ENCODE peak calls at places on chromosome 20, in seven cellular contexts. L is GM12865, P is AG04450, H is transverse colon, C is B cell, V is A673, W is lower leg skin. B is an unnamed sample.

GRCh38 chr20:37801921-37802320 is 101.0 kb upstream of the VSTM2L start:
- DNase-seq in L (no peak), P (no peak), H (no peak), C (no peak), V (no peak), W (no peak), B (no peak)

GRCh38 chr20:57106030-57106682 is 160.3 kb downstream of the BMP7 start:
- DNase-seq in L (no peak), P (no peak), H (no peak), C (no peak), V (no peak), W (no peak), B (no peak)

GRCh38 chr20:13139459-13140150 is 81.5 kb upstream of the ISM1 start:
- DNase-seq in L (no peak), P (no peak), H (no peak), C (no peak), V (peak; percentile 7), W (no peak), B (no peak)

GRCh38 chr20:25249198-25249931 is 1.5 kb downstream of the PYGB start:
- DNase-seq in L (no peak), P (no peak), H (peak; percentile 2), C (no peak), V (no peak), W (peak; percentile 5), B (no peak)

GRCh38 chr20:57593134-57593886 is 26.9 kb downstream of the ZBP1 start:
- DNase-seq in L (no peak), P (no peak), H (peak; percentile 81), C (no peak), V (no peak), W (no peak), B (no peak)

GRCh38 chr20:10708342-10709185 is 34.8 kb upstream of the JAG1 start:
- DNase-seq in L (no peak), P (peak; percentile 55), H (no peak), C (no peak), V (no peak), W (no peak), B (no peak)

GRCh38 chr20:10280016-10280908 is 61.6 kb downstream of the SNAP25 start:
- DNase-seq in L (no peak), P (no peak), H (no peak), C (no peak), V (peak; percentile 35), W (no peak), B (no peak)

GRCh38 chr20:46333136-46333991 is 25.1 kb upstream of the CDH22 start:
- DNase-seq in L (no peak), P (no peak), H (no peak), C (no peak), V (no peak), W (no peak), B (no peak)

GRCh38 chr20:23114018-23114417 is 27.9 kb upstream of the CD93 start:
- DNase-seq in L (no peak), P (no peak), H (no peak), C (no peak), V (no peak), W (no peak), B (no peak)

GRCh38 chr20:39941235-39941634 is 747.8 kb downstream of the MAFB start:
- DNase-seq in L (no peak), P (no peak), H (no peak), C (no peak), V (no peak), W (no peak), B (no peak)

GRCh38 chr20:14470977-14471642 is 133.7 kb upstream of the FLRT3 start:
- DNase-seq in L (no peak), P (no peak), H (no peak), C (no peak), V (no peak), W (no peak), B (no peak)

GRCh38 chr20:19406371-19406770 is 193.9 kb downstream of the SLC24A3 start:
- DNase-seq in L (no peak), P (no peak), H (no peak), C (no peak), V (no peak), W (no peak), B (no peak)

GRCh38 chr20:45011108-45011526 is 44.8 kb downstream of the STK4 start:
- DNase-seq in L (peak; percentile 45), P (peak; percentile 39), H (peak; percentile 65), C (peak; percentile 54), V (peak; percentile 74), W (no peak), B (peak; percentile 36)

GRCh38 chr20:45343867-45344721 is 4.1 kb downstream of the SDC4 start:
- DNase-seq in L (no peak), P (peak; percentile 71), H (peak; percentile 76), C (no peak), V (peak; percentile 60), W (no peak), B (no peak)

GRCh38 chr20:9203081-9203447 is 134.2 kb downstream of the PLCB4 start:
- DNase-seq in L (no peak), P (no peak), H (no peak), C (no peak), V (no peak), W (no peak), B (no peak)

GRCh38 chr20:2535711-2536561 is 437 bp upstream of the TMC2 start:
- DNase-seq in L (no peak), P (no peak), H (no peak), C (no peak), V (no peak), W (peak; percentile 77), B (no peak)

GRCh38 chr20:45105317-45105716 is 4.4 kb upstream of the KCNS1 start:
- DNase-seq in L (no peak), P (no peak), H (no peak), C (no peak), V (no peak), W (no peak), B (no peak)

DNA sequence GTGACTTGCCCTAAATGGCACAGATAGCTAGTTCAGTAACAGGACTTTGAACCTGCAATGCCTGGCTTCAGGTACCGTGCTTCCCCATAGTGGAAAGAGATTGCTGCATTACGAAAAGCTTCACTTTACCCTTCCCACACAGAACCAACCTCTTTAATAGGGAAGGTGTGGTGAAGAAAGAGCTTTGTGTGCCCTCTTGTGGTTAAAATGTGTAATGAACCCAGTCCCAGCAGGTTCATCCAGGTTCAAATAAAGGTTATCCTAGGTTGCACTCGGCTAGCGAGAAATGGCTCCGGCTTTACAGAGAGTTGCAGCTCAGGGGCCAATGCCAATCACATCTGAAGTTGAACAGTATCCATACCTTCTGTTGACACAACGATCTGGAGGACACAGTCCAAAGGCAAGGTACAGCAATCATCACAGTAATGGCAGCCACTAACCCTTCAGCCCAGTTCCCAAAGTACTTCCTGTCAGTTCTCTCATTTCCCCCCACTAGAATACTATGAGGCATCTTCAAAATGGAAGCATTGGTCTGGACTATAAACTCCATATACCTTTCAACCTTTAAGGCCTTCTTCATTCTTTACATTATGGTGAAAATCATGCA is 3.0 kb downstream of the DEFB115 start:
- DNase-seq in L (peak; percentile 35), P (no peak), H (no peak), C (no peak), V (peak; percentile 43), W (no peak), B (no peak)
- TF ChIP-seq CTCF in L (peak; percentile 62), P (no peak), H (no peak), C (no peak), V (peak; percentile 72), W (no peak), B (peak; percentile 34)

DNA sequence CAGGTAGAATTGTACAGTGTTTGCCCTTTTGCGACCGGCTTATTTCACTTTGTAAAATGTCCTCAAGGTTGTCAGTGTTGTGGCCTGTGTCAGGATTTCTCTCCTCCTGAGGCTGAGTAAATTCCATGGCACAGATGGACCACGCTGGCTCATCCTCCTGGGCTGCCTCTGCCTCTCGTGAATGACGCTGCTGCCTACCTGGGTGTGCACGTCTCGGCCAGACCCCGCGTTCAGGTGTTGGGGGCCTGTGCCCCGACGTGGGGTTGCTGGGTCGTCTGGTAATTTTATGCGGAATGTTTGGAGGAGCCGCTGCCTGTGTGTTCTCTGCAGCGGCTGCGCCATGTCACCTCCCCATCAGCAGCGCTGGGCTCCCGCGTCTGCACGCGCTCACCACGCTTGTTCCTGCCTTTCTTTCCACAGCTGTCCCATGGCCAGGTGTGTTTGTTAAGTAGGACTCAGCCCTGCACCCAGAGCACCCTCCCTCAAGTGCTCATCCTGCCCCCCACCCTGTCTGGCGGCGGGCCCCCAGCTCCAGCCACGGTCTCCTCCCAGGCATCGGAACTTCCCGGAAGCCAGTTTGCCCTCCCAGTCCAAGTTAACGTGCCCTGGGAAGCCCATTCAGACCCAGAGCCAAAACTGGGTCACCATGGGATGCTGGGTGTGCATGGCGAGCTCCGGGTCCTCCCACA is 36.1 kb upstream of the CHRNA4 start:
- DNase-seq in L (no peak), P (no peak), H (no peak), C (no peak), V (no peak), W (no peak), B (no peak)
- TF ChIP-seq CTCF in L (no peak), P (no peak), H (no peak), C (no peak), V (no peak), W (no peak), B (no peak)

DNA sequence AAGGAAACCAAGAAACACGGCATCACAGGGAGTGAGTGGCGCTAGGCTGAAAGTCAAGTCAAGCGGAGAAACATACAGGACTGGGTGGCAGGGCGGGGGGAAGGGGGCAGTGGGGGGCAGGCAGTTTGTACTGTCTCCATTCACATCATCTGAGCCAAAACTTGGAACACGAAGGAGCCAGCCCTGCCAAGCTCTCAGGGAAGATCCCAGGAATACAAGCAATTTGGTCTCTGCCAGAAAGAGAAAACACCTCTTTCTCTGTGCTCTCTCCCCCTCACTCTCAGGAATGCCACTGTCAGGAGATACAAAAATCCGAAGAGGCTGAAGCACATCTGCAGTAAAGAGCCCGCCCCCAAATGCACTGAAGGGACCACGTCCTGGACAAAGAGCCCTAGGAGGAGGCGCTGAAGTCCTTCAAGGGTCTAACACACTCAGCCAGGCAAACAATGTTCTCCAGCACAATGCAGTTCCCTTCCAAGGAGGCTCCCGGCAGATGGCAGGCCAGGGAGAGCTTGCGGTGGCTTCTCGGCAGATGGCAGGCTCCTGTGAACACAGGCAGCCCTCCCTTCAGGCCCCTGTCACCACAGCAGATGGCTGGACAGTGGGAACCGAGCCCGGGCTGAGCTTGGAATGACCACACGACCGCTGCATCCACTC is 90.0 kb downstream of the ATP9A start:
- DNase-seq in L (no peak), P (no peak), H (no peak), C (no peak), V (no peak), W (no peak), B (no peak)
- TF ChIP-seq CTCF in L (no peak), P (peak; percentile 21), H (no peak), C (no peak), V (no peak), W (no peak), B (no peak)

GRCh38 chr20:61251529-61252393 is at the start of gene CDH4:
- DNase-seq in L (no peak), P (no peak), H (no peak), C (no peak), V (peak; percentile 22), W (no peak), B (no peak)

GRCh38 chr20:61252601-61253263 is 671 bp downstream of the CDH4 start:
- DNase-seq in L (no peak), P (no peak), H (no peak), C (no peak), V (peak; percentile 24), W (no peak), B (no peak)

GRCh38 chr20:61253640-61254511 is 1.8 kb downstream of the CDH4 start:
- DNase-seq in L (no peak), P (no peak), H (no peak), C (no peak), V (peak; percentile 54), W (no peak), B (no peak)

GRCh38 chr20:61254881-61255589 is 3.0 kb downstream of the CDH4 start:
- DNase-seq in L (no peak), P (no peak), H (no peak), C (no peak), V (no peak), W (no peak), B (no peak)

GRCh38 chr20:61253264-61253639 is 1.2 kb downstream of the CDH4 start:
- DNase-seq in L (no peak), P (no peak), H (no peak), C (no peak), V (peak; percentile 60), W (no peak), B (no peak)
- TF ChIP-seq CTCF in L (no peak), P (peak; percentile 44), H (no peak), C (no peak), V (peak; percentile 30), W (no peak), B (no peak)